ENCODE peak calls at places on chromosomes 12 and 14, in four cellular contexts. K, X, D and G are unnamed samples.

GRCh38 chr12:111777345-111778045 is 10.8 kb downstream of the ALDH2 start:
- DNase-seq in X (peak; percentile 55), K (no peak), D (no peak), G (peak; percentile 79)

GRCh38 chr14:71803539-71804260 is 128.5 kb upstream of the RGS6 start:
- DNase-seq in D (no peak), X (no peak), K (no peak), G (peak; percentile 33)

GRCh38 chr14:51484491-51484890 is 167.2 kb upstream of the FRMD6 start:
- DNase-seq in X (no peak), D (no peak), K (no peak), G (no peak)

GRCh38 chr14:105249175-105250007 is 1.1 kb downstream of the BTBD6 start:
- DNase-seq in K (no peak), X (peak; percentile 32), D (no peak), G (no peak)

GRCh38 chr14:24078146-24078545 is 6.8 kb downstream of the CPNE6 start:
- DNase-seq in X (no peak), K (no peak), D (no peak), G (no peak)

GRCh38 chr12:6321905-6322304 is 11.4 kb downstream of the PLEKHG6 start:
- DNase-seq in X (no peak), K (no peak), D (no peak), G (no peak)

GRCh38 chr14:39426605-39427004 is 5.6 kb downstream of the FBXO33 start:
- DNase-seq in K (peak; percentile 35), X (no peak), D (peak; percentile 62), G (no peak)

GRCh38 chr14:72404998-72405397 is 472.8 kb downstream of the RGS6 start:
- DNase-seq in K (no peak), D (no peak), X (no peak), G (no peak)

GRCh38 chr14:62428429-62429203 is 616.6 kb downstream of the KCNH5 start:
- DNase-seq in K (no peak), D (no peak), X (no peak), G (no peak)

GRCh38 chr12:95173392-95174251 is 43.6 kb downstream of the FGD6 start:
- DNase-seq in D (peak; percentile 62), K (no peak), X (peak; percentile 92), G (peak; percentile 87)

GRCh38 chr12:80033457-80033856 is 65.9 kb upstream of the OTOGL start:
- DNase-seq in D (peak; percentile 62), X (no peak), K (no peak), G (no peak)

GRCh38 chr12:19110541-19110940 is 19.0 kb upstream of the PLEKHA5 start:
- DNase-seq in D (no peak), X (no peak), K (no peak), G (no peak)

GRCh38 chr12:17949558-17950141 is 140.3 kb downstream of the RERGL start:
- DNase-seq in K (no peak), D (no peak), X (no peak), G (no peak)

GRCh38 chr14:52910597-52910996 is 40.3 kb downstream of the FERMT2 start:
- DNase-seq in X (no peak), K (no peak), D (no peak), G (no peak)

GRCh38 chr12:91250273-91250672 is 67.7 kb upstream of the DCN start:
- DNase-seq in D (peak; percentile 16), K (no peak), X (no peak), G (no peak)

GRCh38 chr14:100669011-100669412 is 57.7 kb upstream of the DLK1 start:
- DNase-seq in X (no peak), K (no peak), D (no peak), G (no peak)

GRCh38 chr12:89544027-89544426 is 18.2 kb upstream of the POC1B start:
- DNase-seq in X (no peak), K (no peak), D (no peak), G (no peak)

GRCh38 chr12:31928246-31929139 is 30.7 kb upstream of the RESF1 start:
- DNase-seq in D (no peak), X (no peak), K (peak; percentile 63), G (no peak)

GRCh38 chr12:31929140-31929526 is 30.1 kb upstream of the RESF1 start:
- DNase-seq in X (no peak), K (peak; percentile 32), D (no peak), G (no peak)

GRCh38 chr12:31931796-31932715 is 27.2 kb upstream of the RESF1 start:
- DNase-seq in K (no peak), X (no peak), D (no peak), G (no peak)
- TF ChIP-seq CTCF in K (no peak), X (no peak), D (no peak), G (no peak)

GRCh38 chr12:3884671-3885070 is 11.5 kb upstream of the PARP11 start:
- DNase-seq in X (no peak), K (no peak), D (no peak), G (no peak)
- H3K4me3 ChIP-seq in X (no peak overlapping the region), K (no peak overlapping the region), D (no peak overlapping the region), G (no peak overlapping the region)

DNA sequence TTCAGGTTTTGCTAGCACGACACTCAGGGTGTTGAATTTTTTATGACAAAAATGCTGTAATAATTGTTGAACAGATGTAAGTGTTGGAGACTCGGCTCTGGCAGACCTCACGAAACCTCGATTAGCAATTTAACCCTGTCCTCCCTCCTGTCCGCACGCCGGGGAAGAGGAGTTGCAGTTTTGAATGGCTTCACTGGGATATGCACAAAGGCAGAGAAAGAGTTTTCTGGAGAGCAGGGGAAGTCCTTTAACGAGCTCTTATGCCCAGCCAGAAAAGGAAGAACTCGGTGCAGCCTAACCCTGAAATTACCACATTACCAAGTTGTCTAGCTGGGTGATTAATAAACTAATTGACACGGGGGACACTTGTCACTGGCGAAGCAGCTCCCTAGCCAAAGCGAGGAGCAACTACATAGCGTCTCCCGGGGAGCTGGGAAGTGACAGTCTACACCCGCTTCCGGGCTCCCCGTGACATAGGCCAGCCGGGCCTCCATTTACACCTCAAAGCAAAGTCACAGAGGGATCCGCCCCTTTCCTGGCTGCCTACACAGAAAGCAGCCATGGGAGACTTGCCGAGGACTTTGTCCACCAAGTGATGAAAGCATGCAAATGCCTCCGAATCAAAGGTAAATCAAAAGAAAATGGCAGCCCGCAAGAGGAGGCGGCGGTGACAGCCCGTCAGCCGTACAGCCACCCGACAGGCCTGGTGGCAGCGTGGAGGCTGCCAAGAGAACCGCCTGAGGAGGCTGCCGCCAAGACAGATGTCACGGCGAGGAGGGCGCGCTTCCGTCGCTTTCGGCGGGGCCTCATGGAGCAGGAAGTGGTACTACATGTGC is 661.3 kb downstream of the VRK1 start:
- DNase-seq in D (no peak), X (peak; percentile 17), K (peak; percentile 63), G (no peak)
- TF ChIP-seq CTCF in D (no peak), X (no peak), K (no peak), G (no peak)

GRCh38 chr12:124567673-124568373 is 411 bp upstream of the NCOR2 start:
- DNase-seq in K (peak; percentile 91), D (peak; percentile 85), X (peak; percentile 96), G (no peak)
- H3K4me3 ChIP-seq in K (peak overlapping the region; percentile 77), D (peak overlapping the region; percentile 30), X (no peak overlapping the region), G (peak overlapping the region; percentile 54)

GRCh38 chr12:124374147-124374546 is 79.3 kb downstream of the RFLNA start:
- DNase-seq in K (no peak), X (no peak), D (no peak), G (no peak)

GRCh38 chr12:124374567-124374966 is 79.7 kb downstream of the RFLNA start:
- DNase-seq in K (no peak), D (no peak), X (peak; percentile 83), G (no peak)

GRCh38 chr12:124375789-124376175 is 80.9 kb downstream of the RFLNA start:
- DNase-seq in K (no peak), X (no peak), D (no peak), G (no peak)

GRCh38 chr12:124376435-124376834 is 81.5 kb downstream of the RFLNA start:
- DNase-seq in X (no peak), K (no peak), D (no peak), G (no peak)

DNA sequence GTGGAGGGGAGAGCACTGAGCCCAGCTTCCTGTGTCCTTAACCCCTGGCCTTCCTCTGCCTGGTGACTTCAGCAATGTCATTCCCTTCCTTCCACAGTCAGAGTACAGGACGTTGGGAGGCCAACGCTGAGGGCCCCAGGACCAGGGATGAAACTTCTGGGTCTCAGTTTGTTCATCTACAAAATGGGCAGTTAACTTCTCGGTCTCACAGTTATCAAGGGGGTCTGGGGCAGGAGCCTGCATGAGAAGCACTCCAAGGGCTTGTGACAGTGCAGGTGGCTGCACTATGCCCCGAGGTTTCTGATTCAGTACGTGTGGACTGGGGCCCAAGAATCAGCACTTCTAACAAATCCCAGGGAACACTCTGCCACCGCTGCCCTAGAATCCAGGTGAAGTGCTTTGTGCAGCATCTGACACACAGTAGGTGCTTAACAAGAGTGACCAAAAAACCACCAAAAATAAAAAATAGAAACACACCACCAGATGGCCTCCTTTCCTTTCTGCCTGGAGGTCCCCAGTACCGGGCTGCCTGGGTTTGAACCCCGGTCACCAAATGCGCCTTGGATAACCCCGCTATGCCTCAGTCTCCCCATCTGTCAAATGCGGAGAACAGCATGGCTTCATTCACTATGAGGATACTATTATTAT is 80.4 kb downstream of the RFLNA start:
- DNase-seq in K (no peak), X (no peak), D (no peak), G (no peak)
- TF ChIP-seq CTCF in K (no peak), X (no peak), D (no peak), G (peak; percentile 27)

DNA sequence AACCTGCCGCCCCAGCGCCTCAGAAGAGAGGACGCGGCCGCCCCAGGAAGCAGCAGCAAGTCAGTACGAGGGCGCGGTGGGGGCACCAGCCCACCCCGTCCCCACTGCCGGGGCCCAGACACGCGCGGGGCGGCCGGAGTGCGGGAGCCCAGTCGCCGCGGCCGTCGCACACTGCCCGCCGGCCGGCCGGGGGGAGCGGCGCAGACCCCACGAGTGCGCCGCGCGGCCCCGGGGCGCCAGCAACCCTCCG is 965 bp downstream of the HMGA2 start:
- DNase-seq in D (no peak), X (no peak), K (no peak), G (no peak)
- H3K4me3 ChIP-seq in D (peak overlapping the region; percentile 66), X (no peak overlapping the region), K (peak overlapping the region; percentile 60), G (peak overlapping the region; percentile 91)

GRCh38 chr12:64782181-64782580 is 23.0 kb upstream of the GNS start:
- DNase-seq in D (no peak), K (no peak), X (no peak), G (no peak)

GRCh38 chr12:64779349-64779974 is 20.3 kb upstream of the GNS start:
- DNase-seq in D (no peak), X (no peak), K (no peak), G (no peak)

GRCh38 chr12:64780531-64781373 is 21.5 kb upstream of the GNS start:
- DNase-seq in K (peak; percentile 26), D (no peak), X (peak; percentile 52), G (no peak)

GRCh38 chr12:64780220-64780530 is 21.0 kb upstream of the GNS start:
- DNase-seq in X (no peak), D (no peak), K (no peak), G (no peak)

DNA sequence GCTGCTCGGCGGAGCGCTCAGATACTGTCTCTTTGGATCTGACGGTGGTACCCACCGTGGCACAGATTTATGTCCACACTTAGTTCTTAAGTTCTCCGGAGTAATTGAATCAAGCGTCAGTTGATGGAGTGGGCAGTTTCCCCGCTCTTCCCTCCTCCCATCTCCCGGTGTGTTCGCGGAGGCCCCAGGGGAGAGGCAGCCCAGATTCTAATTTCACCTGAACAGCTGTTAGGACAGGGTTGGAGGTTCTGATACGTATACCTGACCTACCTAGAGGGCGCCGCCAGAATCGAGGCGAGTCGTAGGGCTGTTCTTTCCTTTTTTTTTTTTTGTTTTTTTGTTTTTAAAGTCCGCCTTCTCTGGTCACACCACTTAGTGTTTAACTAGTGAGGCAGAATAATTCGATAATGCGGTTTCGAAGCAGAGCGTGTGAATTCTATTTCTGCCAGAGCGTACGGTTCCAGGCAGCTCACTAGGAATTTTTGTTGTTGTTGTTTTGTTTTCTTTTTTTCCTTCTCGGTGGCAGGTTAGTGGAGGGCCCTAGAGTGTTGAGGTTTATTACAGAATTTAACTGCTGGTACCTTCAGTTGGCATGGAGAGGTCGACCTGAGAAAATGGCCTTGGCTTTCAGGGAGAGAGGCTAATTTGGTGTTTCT is 22.3 kb upstream of the GNS start:
- DNase-seq in D (no peak), X (no peak), K (no peak), G (no peak)
- TF ChIP-seq CTCF in D (no peak), X (no peak), K (no peak), G (no peak)